ENCODE peak calls at places on chromosome 2, in six cellular contexts. I is NAMALWA, R is MG63, C is AG08396, Q is HCEC 1CT, Z is K562. L is an unnamed sample.

GRCh38 chr2:64391459-64391858 is 62.5 kb upstream of the LGALSL start:
- DNase-seq in R (no peak), I (no peak), Z (no peak), Q (no peak), C (no peak), L (no peak)

GRCh38 chr2:169765523-169765922 is 31.9 kb downstream of the KLHL23 start:
- DNase-seq in Z (no peak), C (no peak), Q (peak), R (peak), I (no peak), L (no peak)

GRCh38 chr2:86372641-86373502 is 35.4 kb upstream of the REEP1 start:
- DNase-seq in Z (no peak), C (peak), I (peak), Q (peak), R (peak), L (peak)

GRCh38 chr2:133602538-133602937 is 34.3 kb upstream of the NCKAP5 start:
- DNase-seq in I (no peak), C (peak), R (no peak), Q (no peak), Z (no peak), L (no peak)

GRCh38 chr2:212815453-212815852 is 276.9 kb upstream of the ERBB4 start:
- DNase-seq in Q (no peak), Z (no peak), R (no peak), C (no peak), I (peak), L (no peak)

GRCh38 chr2:99478632-99479031 is 11.2 kb downstream of the REV1 start:
- DNase-seq in Z (no peak), I (no peak), Q (no peak), R (no peak), C (no peak), L (no peak)

GRCh38 chr2:152600698-152601097 is 116.6 kb downstream of the PRPF40A start:
- DNase-seq in R (no peak), C (no peak), Q (no peak), Z (no peak), I (no peak), L (no peak)

GRCh38 chr2:218898109-218898878 is 17.6 kb downstream of the WNT10A start:
- DNase-seq in R (peak), C (peak), I (peak), Z (peak), Q (peak), L (peak)

GRCh38 chr2:178523596-178524134 is 43.4 kb downstream of the PLEKHA3 start:
- DNase-seq in R (no peak), Z (peak), Q (no peak), I (peak), C (no peak), L (no peak)

GRCh38 chr2:131148426-131148825 is 43.3 kb downstream of the PLEKHB2 start:
- DNase-seq in Q (no peak), C (no peak), R (no peak), I (no peak), Z (no peak), L (no peak)

L was measured in OCI-LY7.